ENCODE peak calls at places on chromosomes 6 and 20, in five cellular contexts. O is lung microvascular endothelial cell; Q is NAMALWA; F is stimulated activated naive B cell treated with anti-CD40 and anti-IgM and Interleukin-4, amounts not matched to agents 10 μg/mL and 1 μg/mL and 100 μg/mL, for 72 hours; M is neuronal stem cell. S is an unnamed sample.

GRCh38 chr20:50413088-50413500 is 97.1 kb upstream of the PTPN1 start:
- DNase-seq in O (no peak), Q (no peak), F (no peak), M (no peak), S (no peak)

GRCh38 chr20:45583502-45583901 is 4.4 kb upstream of the WFDC8 start:
- DNase-seq in O (no peak), Q (no peak), F (no peak), M (no peak), S (no peak)

GRCh38 chr20:38290829-38291581 is 13.0 kb upstream of the BPI start:
- DNase-seq in O (peak), Q (peak), F (no peak), M (no peak), S (no peak)

GRCh38 chr20:26276811-26277210 is 580.2 kb upstream of the ZNF337 start:
- DNase-seq in O (no peak), Q (no peak), F (no peak), M (no peak), S (peak)

GRCh38 chr6:125099211-125100017 is 54.2 kb upstream of the TPD52L1 start:
- DNase-seq in O (peak), Q (no peak), F (peak), M (peak), S (peak)

GRCh38 chr6:25312034-25312620 is 33.0 kb downstream of the CARMIL1 start:
- DNase-seq in O (no peak), Q (no peak), F (no peak), M (no peak), S (no peak)

GRCh38 chr6:111872521-111873177 is 603 bp downstream of the FYN start:
- DNase-seq in O (peak), Q (peak), F (peak), M (peak), S (no peak)

GRCh38 chr6:106097368-106098231 is 11.5 kb downstream of the PRDM1 start:
- DNase-seq in O (peak), Q (peak), F (peak), M (no peak), S (no peak)

GRCh38 chr6:92708270-92708669 is 711.1 kb downstream of the EPHA7 start:
- DNase-seq in O (no peak), Q (no peak), F (no peak), M (no peak), S (no peak)

S was measured in DMS79.